ENCODE peak calls at places on chromosomes 7 and 10, in six cellular contexts. G is ovary, S is lower lobe of right lung, Z is colonic mucosa, P is fibroblast of lung, J is brain microvascular endothelial cell. Q is an unnamed sample.

GRCh38 chr7:96179863-96180262 is 142.0 kb downstream of the SLC25A13 start:
- DNase-seq in G (no peak), J (no peak), P (no peak), S (no peak), Z (no peak), Q (no peak)

GRCh38 chr7:14389052-14389988 is 399.9 kb upstream of the ETV1 start:
- DNase-seq in P (no peak), G (no peak), J (no peak), S (no peak), Z (no peak), Q (no peak)

GRCh38 chr7:90298145-90299038 is 22.7 kb downstream of the FAM237B start:
- DNase-seq in G (no peak), P (peak), S (no peak), J (peak), Z (no peak), Q (peak)

GRCh38 chr7:27156901-27157716 is 634 bp upstream of the HOXA7 start:
- DNase-seq in J (no peak), P (no peak), S (no peak), Z (no peak), G (no peak), Q (no peak)

GRCh38 chr7:158650821-158651225 is 53.8 kb downstream of the NCAPG2 start:
- DNase-seq in P (peak), S (no peak), G (no peak), Z (no peak), J (peak), Q (peak)

GRCh38 chr7:120838281-120838682 is 19.7 kb downstream of the TSPAN12 start:
- DNase-seq in P (no peak), Z (no peak), S (no peak), G (no peak), J (no peak), Q (no peak)

GRCh38 chr10:29344073-29344820 is 55.4 kb downstream of the LYZL1 start:
- DNase-seq in G (no peak), J (peak), P (peak), Z (no peak), S (no peak), Q (no peak)

GRCh38 chr10:78579995-78580394 is 488.8 kb upstream of the ZMIZ1 start:
- DNase-seq in G (peak), S (no peak), P (peak), J (no peak), Z (peak), Q (peak)

GRCh38 chr7:158657189-158657746 is 47.3 kb downstream of the NCAPG2 start:
- DNase-seq in J (no peak), S (no peak), G (no peak), P (no peak), Z (no peak), Q (no peak)

DNA sequence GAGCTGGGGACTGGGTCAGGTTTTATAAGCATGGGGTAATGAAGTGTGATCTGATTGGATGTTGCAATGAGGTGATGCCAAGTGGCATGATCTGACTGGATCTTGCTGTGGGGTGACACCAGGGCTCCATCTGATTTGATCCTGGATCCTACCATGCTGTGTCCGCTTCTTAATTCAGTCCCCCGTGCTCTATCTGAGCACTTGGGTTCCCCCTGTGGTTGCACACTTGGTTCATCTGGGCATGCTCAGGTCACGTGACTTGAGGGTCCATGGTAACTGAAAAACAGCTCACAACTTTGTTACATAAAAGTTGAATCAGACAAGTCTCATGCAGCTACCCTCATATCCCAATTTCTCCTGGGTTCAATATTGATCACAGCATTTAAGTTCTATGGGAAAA is 448.6 kb upstream of the NRP1 start:
- DNase-seq in P (no peak), Z (no peak), G (no peak), J (no peak), S (no peak), Q (no peak)
- TF ChIP-seq CTCF in P (no peak), Z (no peak), G (no peak), J (no peak), S (no peak), Q (no peak)

GRCh38 chr10:98642281-98642680 is 195.5 kb upstream of the HPS1 start:
- DNase-seq in G (no peak), P (peak), Z (no peak), J (no peak), S (no peak), Q (no peak)
- H3K4me3 ChIP-seq in G (no peak), P (no peak), Z (no peak), J (no peak), S (no peak), Q (no peak)

GRCh38 chr7:94294471-94295131 is 100.1 kb upstream of the COL1A2 start:
- DNase-seq in J (no peak), G (no peak), Z (no peak), S (no peak), P (no peak), Q (no peak)

GRCh38 chr7:94284120-94284519 is 110.6 kb upstream of the COL1A2 start:
- DNase-seq in S (no peak), G (no peak), Z (no peak), P (no peak), J (no peak), Q (no peak)

GRCh38 chr7:94288091-94288490 is 106.6 kb upstream of the COL1A2 start:
- DNase-seq in J (no peak), S (no peak), P (no peak), Z (no peak), G (no peak), Q (no peak)

GRCh38 chr7:94286111-94286510 is 108.6 kb upstream of the COL1A2 start:
- DNase-seq in P (no peak), Z (no peak), G (no peak), S (no peak), J (no peak), Q (no peak)

GRCh38 chr7:94289071-94289470 is 105.6 kb upstream of the COL1A2 start:
- DNase-seq in P (peak), G (peak), Z (peak), J (peak), S (peak), Q (peak)
- TF ChIP-seq CTCF in P (peak), G (peak), Z (peak), J (peak), S (peak), Q (peak)

DNA sequence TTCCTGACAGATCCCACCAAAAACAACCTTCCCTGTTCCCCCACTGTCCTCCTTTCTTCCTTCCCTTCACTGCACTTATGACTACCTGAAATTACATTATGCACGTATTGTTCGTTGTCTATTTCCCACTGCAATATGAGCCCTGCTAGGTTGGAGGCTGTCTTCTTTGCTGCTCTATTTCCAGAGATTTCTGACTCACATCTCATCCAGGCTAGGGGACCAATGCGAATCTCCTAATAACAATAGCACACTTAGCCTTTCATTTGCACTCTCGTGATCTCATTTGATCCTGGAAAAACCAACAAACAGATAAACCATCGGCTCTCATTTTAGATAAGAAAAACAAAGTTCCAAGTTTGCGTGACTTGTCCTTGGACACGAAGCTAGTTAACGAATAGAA is 1.4 kb downstream of the ZNF438 start:
- DNase-seq in J (no peak), S (no peak), Z (no peak), G (no peak), P (peak), Q (no peak)
- H3K4me3 ChIP-seq in J (no peak), S (no peak), Z (no peak), G (no peak), P (no peak), Q (no peak)

GRCh38 chr7:47622586-47622945 is 40.7 kb upstream of the TNS3 start:
- DNase-seq in P (no peak), G (no peak), Z (no peak), J (no peak), S (no peak), Q (no peak)
- TF ChIP-seq CTCF in P (no peak), G (no peak), Z (no peak), J (no peak), S (no peak), Q (no peak)

GRCh38 chr7:70215491-70215890 is 617.2 kb downstream of the AUTS2 start:
- DNase-seq in P (peak), Z (no peak), G (no peak), J (no peak), S (no peak), Q (no peak)

GRCh38 chr7:70218006-70218405 is 619.7 kb downstream of the AUTS2 start:
- DNase-seq in P (no peak), S (no peak), J (no peak), G (no peak), Z (no peak), Q (no peak)
- H3K4me3 ChIP-seq in P (no peak), S (no peak), J (no peak), G (no peak), Z (no peak), Q (no peak)

DNA sequence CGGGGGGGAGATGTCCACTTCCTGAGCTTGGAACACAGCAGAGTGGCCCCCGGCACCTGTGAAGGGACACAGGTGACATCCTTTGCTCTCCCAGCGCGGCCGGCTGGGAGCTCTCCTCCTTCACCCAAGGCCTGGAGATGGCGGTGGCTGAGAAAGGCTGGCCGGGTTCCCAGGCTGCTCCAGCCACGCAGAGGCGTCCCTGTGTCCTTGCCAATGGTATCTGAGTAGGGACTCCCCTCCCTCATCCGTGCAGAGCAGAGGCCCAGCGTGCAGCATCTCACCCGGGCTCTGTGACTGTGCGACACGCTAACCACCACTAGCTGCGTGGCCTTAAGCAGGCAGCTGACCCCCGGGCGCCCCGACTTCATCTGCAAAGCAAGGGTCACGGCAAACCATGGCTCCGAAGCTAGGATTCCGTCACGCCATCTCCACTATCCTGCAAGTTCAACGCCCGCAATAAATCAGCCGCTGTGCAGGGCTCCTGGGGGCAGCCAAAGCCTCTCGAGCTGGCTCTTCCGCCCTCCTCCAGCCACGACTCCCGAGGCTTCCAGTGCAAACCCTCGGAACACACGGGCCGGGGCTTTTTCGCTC is 47.2 kb upstream of the TNRC18 start:
- DNase-seq in Z (no peak), P (no peak), J (no peak), G (peak), S (no peak), Q (no peak)
- TF ChIP-seq CTCF in Z (no peak), P (no peak), J (no peak), G (no peak), S (no peak), Q (no peak)

GRCh38 chr10:103918053-103918846 is at the start of gene STN1:
- DNase-seq in J (peak), S (peak), Z (peak), P (peak), G (peak), Q (peak)

GRCh38 chr10:103916901-103917300 is 1.1 kb downstream of the STN1 start:
- DNase-seq in Z (no peak), J (no peak), G (no peak), P (no peak), S (no peak), Q (no peak)

GRCh38 chr10:103915794-103916193 is 2.2 kb downstream of the STN1 start:
- DNase-seq in G (no peak), J (no peak), S (no peak), P (peak), Z (no peak), Q (no peak)

GRCh38 chr10:103917326-103918052 is 495 bp downstream of the STN1 start:
- DNase-seq in G (no peak), S (peak), Z (peak), J (peak), P (peak), Q (peak)

DNA sequence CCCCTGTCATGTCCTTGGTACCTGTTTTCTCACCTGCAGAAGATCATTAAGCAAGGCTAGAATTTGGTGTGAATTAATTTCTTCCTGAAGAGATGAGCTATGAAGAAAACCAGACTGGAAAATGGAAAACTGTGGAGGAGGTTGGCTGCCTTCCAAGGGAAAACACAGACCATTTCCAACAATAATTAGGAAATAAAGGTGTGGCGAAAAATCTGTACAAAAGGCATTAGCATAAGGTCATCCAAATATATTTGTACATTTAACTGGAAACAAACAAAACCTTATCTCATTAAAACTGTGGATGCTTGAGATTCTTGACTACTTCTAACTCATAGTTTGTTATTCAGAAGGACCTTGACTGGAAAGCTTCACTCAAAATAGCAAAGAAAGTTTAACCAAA is 1.7 kb downstream of the STN1 start:
- DNase-seq in J (no peak), S (no peak), P (no peak), G (no peak), Z (no peak), Q (no peak)
- H3K4me3 ChIP-seq in J (peak), S (peak), P (peak), G (peak), Z (no peak), Q (peak)

DNA sequence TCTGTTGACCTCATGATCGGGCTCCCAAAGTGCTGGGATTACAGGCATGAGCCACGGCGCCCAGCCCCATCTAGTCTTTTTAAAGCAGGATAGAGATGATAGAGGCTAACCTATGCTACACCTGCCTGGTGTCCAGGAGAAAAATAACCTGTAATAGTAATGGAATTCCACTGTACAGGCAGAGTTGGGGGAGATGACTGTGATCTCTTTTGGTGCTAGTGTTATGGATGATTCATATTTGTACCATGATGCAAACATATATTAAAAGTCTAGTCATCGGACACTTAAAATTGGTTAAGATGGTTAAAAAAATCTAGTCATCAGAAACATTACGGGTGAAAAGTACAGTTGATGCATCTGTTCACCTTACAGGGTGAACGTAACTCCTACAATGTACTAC is 6.1 kb upstream of the SAR1A start:
- DNase-seq in P (peak), S (no peak), Z (no peak), J (no peak), G (no peak), Q (no peak)
- TF ChIP-seq CTCF in P (no peak), S (no peak), Z (no peak), J (no peak), G (no peak), Q (no peak)